ENCODE peak calls at places on chromosomes 12 and 14, in ten cellular contexts. C, N, J, D, R, Y, M, E, I and F are unnamed samples.

GRCh38 chr12:93102744-93103143 is 173.6 kb upstream of the EEA1 start:
- DNase-seq in C (no peak), N (no peak), J (no peak), D (no peak), R (no peak), Y (no peak), M (no peak), E (no peak), I (no peak), F (no peak)

GRCh38 chr14:38507299-38507698 is 251.4 kb upstream of the CLEC14A start:
- DNase-seq in C (no peak), N (no peak), J (no peak), D (no peak), R (no peak), Y (no peak), M (no peak), E (no peak), I (no peak), F (no peak)

GRCh38 chr12:5015711-5016492 is 27.8 kb upstream of the KCNA5 start:
- DNase-seq in C (no peak), N (no peak), J (no peak), D (no peak), R (no peak), Y (no peak), M (no peak), E (no peak), I (no peak), F (no peak)

GRCh38 chr12:27779837-27780611 is at the start of the genes KLHL42 and MANSC4:
- DNase-seq in C (peak), N (peak), J (peak), D (peak), R (no peak), Y (peak), M (peak), E (peak), I (no peak), F (peak)

GRCh38 chr14:101187816-101188570 is 284.5 kb upstream of the RTL1 start:
- DNase-seq in C (no peak), N (no peak), J (no peak), D (no peak), R (no peak), Y (no peak), M (no peak), E (peak), I (no peak), F (no peak)

GRCh38 chr12:13200841-13201240 is 4.3 kb downstream of the EMP1 start:
- DNase-seq in C (no peak), N (no peak), J (no peak), D (no peak), R (no peak), Y (no peak), M (no peak), E (no peak), I (no peak), F (no peak)

GRCh38 chr14:30572237-30572636 is 13.3 kb downstream of the G2E3 start:
- DNase-seq in C (no peak), N (no peak), J (no peak), D (no peak), R (no peak), Y (no peak), M (no peak), E (no peak), I (no peak), F (no peak)

GRCh38 chr14:72318648-72319047 is 386.4 kb downstream of the RGS6 start:
- DNase-seq in C (no peak), N (no peak), J (no peak), D (no peak), R (no peak), Y (no peak), M (no peak), E (no peak), I (no peak), F (no peak)

GRCh38 chr12:112851024-112851777 is 55.6 kb upstream of the OAS1 start:
- DNase-seq in C (no peak), N (no peak), J (no peak), D (no peak), R (no peak), Y (no peak), M (no peak), E (no peak), I (no peak), F (no peak)

GRCh38 chr14:74704656-74705055 is 8.2 kb downstream of the AREL1 start:
- DNase-seq in C (no peak), N (no peak), J (no peak), D (no peak), R (no peak), Y (no peak), M (no peak), E (no peak), I (peak), F (no peak)

GRCh38 chr14:95891742-95892141 is 15.1 kb downstream of the TUNAR start:
- DNase-seq in C (no peak), N (no peak), J (peak), D (peak), R (peak), Y (no peak), M (peak), E (no peak), I (peak), F (peak)

GRCh38 chr14:89406941-89407340 is 10.1 kb downstream of the FOXN3 start:
- DNase-seq in C (no peak), N (no peak), J (no peak), D (no peak), R (no peak), Y (no peak), M (no peak), E (no peak), I (no peak), F (no peak)

GRCh38 chr14:64540208-64541202 is at the start of gene HSPA2:
- DNase-seq in C (peak), N (peak), J (peak), D (peak), R (peak), Y (peak), M (peak), E (peak), I (peak), F (peak)

GRCh38 chr14:64541971-64542838 is 1.7 kb downstream of the HSPA2 start:
- DNase-seq in C (no peak), N (no peak), J (no peak), D (no peak), R (no peak), Y (peak), M (no peak), E (no peak), I (no peak), F (no peak)

GRCh38 chr14:64542839-64543207 is 2.3 kb downstream of the HSPA2 start:
- DNase-seq in C (no peak), N (no peak), J (no peak), D (no peak), R (no peak), Y (no peak), M (no peak), E (no peak), I (no peak), F (no peak)

GRCh38 chr14:64539186-64539552 is 1.4 kb upstream of the HSPA2 start:
- DNase-seq in C (no peak), N (no peak), J (no peak), D (peak), R (no peak), Y (no peak), M (no peak), E (no peak), I (no peak), F (no peak)

GRCh38 chr14:64541261-64541970 is 875 bp downstream of the HSPA2 start:
- DNase-seq in C (no peak), N (no peak), J (no peak), D (peak), R (no peak), Y (peak), M (no peak), E (no peak), I (no peak), F (no peak)
- H3K4me3 ChIP-seq in C (peak), N (no peak), J (peak), D (peak), R (peak), Y (peak), M (peak), E (peak), I (peak), F (peak)

DNA sequence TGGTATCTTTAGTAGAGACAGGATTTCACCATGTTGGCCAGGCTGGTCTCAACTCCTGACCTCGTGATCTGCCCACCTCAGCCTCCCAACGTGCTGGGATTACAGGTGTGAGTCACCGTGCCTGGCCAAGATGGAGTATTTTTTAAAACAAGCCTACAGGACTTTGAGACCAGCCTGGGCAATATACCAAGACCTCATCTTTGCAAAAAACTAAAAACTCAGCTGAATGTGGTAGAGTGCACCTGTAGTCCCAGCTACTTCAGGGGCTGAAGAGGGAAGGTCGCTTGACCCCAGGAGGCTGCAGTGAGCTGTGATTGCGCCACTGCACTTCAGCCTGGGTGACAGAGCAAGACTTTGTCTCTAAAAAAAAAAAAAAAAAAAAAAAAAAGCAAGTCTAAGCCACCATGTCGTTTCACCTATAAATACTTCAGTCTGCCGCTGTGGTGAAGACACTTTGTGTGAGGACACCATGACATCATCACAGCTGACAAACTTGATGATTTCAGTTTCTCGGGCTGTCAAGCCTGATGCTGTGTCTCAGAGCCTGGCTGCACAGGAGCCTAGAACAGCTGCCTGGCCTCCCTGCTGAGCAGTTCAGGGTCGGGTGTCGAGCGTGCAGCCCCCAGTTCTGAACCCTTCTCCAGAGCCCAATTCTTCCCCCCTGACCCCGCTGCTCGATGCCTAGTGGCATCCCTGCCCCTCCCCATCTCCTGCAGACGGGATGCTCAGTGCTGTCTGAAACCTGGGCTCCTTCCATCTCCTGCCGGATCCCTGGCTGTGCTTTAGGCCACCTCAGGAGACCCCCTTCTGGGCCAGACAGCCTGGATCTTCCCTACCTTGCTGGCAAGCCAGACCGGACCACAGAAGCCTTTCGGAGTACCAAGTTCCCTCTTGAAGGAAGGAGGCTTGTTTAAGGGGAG is 119.2 kb upstream of the EVL start:
- DNase-seq in C (no peak), N (no peak), J (no peak), D (no peak), R (no peak), Y (peak), M (no peak), E (no peak), I (no peak), F (no peak)
- H3K4me3 ChIP-seq in C (peak), N (no peak), J (no peak), D (no peak), R (no peak), Y (peak), M (no peak), E (no peak), I (no peak), F (no peak)

GRCh38 chr14:68952544-68953535 is 26.3 kb downstream of the ACTN1 start:
- DNase-seq in C (no peak), N (no peak), J (peak), D (peak), R (peak), Y (no peak), M (peak), E (no peak), I (no peak), F (peak)
- H3K4me3 ChIP-seq in C (peak), N (no peak), J (peak), D (no peak), R (peak), Y (no peak), M (peak), E (peak), I (peak), F (no peak)

GRCh38 chr12:115421796-115422709 is 738.1 kb upstream of the TBX3 start:
- DNase-seq in C (no peak), N (no peak), J (no peak), D (no peak), R (no peak), Y (no peak), M (no peak), E (no peak), I (no peak), F (no peak)
- H3K4me3 ChIP-seq in C (no peak), N (no peak), J (no peak), D (no peak), R (no peak), Y (no peak), M (no peak), E (no peak), I (no peak), F (no peak)

GRCh38 chr14:61255968-61256367 is 25.2 kb downstream of the TMEM30B start:
- DNase-seq in C (no peak), N (no peak), J (no peak), D (no peak), R (no peak), Y (no peak), M (no peak), E (no peak), I (no peak), F (no peak)

GRCh38 chr14:61256826-61257468 is 24.2 kb downstream of the TMEM30B start:
- DNase-seq in C (no peak), N (no peak), J (no peak), D (no peak), R (peak), Y (no peak), M (no peak), E (no peak), I (no peak), F (no peak)

GRCh38 chr14:61254803-61255526 is 26.2 kb downstream of the TMEM30B start:
- DNase-seq in C (no peak), N (no peak), J (no peak), D (no peak), R (no peak), Y (no peak), M (no peak), E (no peak), I (no peak), F (no peak)

GRCh38 chr14:61258985-61259384 is 22.2 kb downstream of the TMEM30B start:
- DNase-seq in C (no peak), N (no peak), J (no peak), D (peak), R (peak), Y (no peak), M (peak), E (no peak), I (no peak), F (no peak)

GRCh38 chr14:61257469-61258057 is 23.6 kb downstream of the TMEM30B start:
- DNase-seq in C (no peak), N (no peak), J (no peak), D (no peak), R (no peak), Y (no peak), M (no peak), E (no peak), I (no peak), F (no peak)
- H3K4me3 ChIP-seq in C (no peak), N (no peak), J (no peak), D (no peak), R (no peak), Y (no peak), M (no peak), E (no peak), I (no peak), F (no peak)

DNA sequence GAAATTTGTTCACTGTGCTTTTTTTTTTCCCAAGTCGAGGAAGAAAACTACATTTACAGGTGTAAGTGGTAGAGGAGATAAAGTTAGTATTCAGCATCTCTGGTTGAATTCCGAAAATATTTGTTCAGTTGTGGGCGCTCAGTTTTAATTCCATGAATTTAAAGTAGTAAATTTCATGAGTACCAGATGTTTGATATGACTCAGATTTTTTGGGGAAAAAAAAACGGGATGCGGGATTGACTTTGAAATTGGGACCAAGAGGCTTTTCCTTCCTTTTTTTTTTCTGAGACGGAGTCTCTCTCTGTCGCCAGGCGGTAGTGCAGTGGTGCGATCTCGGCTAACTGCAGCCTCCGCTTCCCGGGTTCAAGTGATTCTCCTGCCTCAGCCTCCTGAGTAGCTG is 1.6 kb downstream of the TULP3 start:
- DNase-seq in C (no peak), N (no peak), J (no peak), D (peak), R (no peak), Y (no peak), M (no peak), E (no peak), I (no peak), F (no peak)
- H3K4me3 ChIP-seq in C (no peak), N (no peak), J (peak), D (peak), R (peak), Y (no peak), M (peak), E (peak), I (peak), F (peak)

GRCh38 chr14:22561661-22562579 is 27.1 kb downstream of the DAD1 start:
- DNase-seq in C (peak), N (no peak), J (no peak), D (no peak), R (no peak), Y (peak), M (no peak), E (no peak), I (no peak), F (no peak)
- H3K4me3 ChIP-seq in C (peak), N (no peak), J (no peak), D (no peak), R (no peak), Y (peak), M (no peak), E (no peak), I (no peak), F (no peak)